ENCODE peak calls at places on chromosomes 12 and 14, in ten cellular contexts. B is NCI-H345; T is AG20443; E is PC-9; X is activated naive CD4-positive, alpha-beta T cell treated with anti-CD3 and anti-CD28 coated beads, Interleukin-2, amount 50 U/mL, for 16 hours; H is cardiac fibroblast; A is GF-D8; W is nephron progenitor cell; F is M059J; U is HFFc6. Y is an unnamed sample.

GRCh38 chr12:6821674-6822433 is at the start of gene GPR162:
- DNase-seq in B (peak; percentile 69), T (peak; percentile 84), E (no peak), X (no peak), H (peak; percentile 35), A (no peak), W (peak; percentile 85), F (no peak), U (no peak), Y (peak; percentile 34)

GRCh38 chr12:43104524-43104923 is 447.5 kb downstream of the ADAMTS20 start:
- DNase-seq in B (no peak), T (no peak), E (no peak), X (no peak), H (peak; percentile 54), A (no peak), W (no peak), F (peak; percentile 74), U (no peak), Y (peak; percentile 27)

GRCh38 chr14:101112351-101113107 is 209.0 kb upstream of the RTL1 start:
- DNase-seq in B (peak; percentile 4), T (no peak), E (no peak), X (no peak), H (no peak), A (no peak), W (no peak), F (no peak), U (no peak), Y (no peak)

GRCh38 chr14:76420827-76421226 is 44.9 kb downstream of the ESRRB start:
- DNase-seq in B (no peak), T (no peak), E (no peak), X (no peak), H (no peak), A (no peak), W (no peak), F (no peak), U (no peak), Y (no peak)

GRCh38 chr12:92547906-92548305 is 154.9 kb upstream of the PLEKHG7 start:
- DNase-seq in B (no peak), T (no peak), E (no peak), X (no peak), H (no peak), A (no peak), W (no peak), F (no peak), U (no peak), Y (no peak)

GRCh38 chr12:459430-460258 is at the start of gene B4GALNT3:
- DNase-seq in B (peak; percentile 67), T (peak; percentile 79), E (no peak), X (peak; percentile 42), H (no peak), A (no peak), W (peak; percentile 79), F (peak; percentile 11), U (no peak), Y (no peak)

GRCh38 chr14:64729386-64730060 is 25.3 kb downstream of the PLEKHG3 start:
- DNase-seq in B (no peak), T (no peak), E (no peak), X (no peak), H (no peak), A (no peak), W (no peak), F (no peak), U (no peak), Y (no peak)

GRCh38 chr12:57531836-57532235 is 9.2 kb downstream of the MBD6 start:
- DNase-seq in B (no peak), T (no peak), E (no peak), X (no peak), H (no peak), A (no peak), W (no peak), F (no peak), U (no peak), Y (no peak)